ENCODE peak calls at places on chromosome X, in eight cellular contexts. One of them, this sample, is unnamed.

GRCh38 chrX:123175366-123176122 is 8.5 kb upstream of the GRIA3 start:
- DNase-seq in PC-3: no peak
- DNase-seq in uterus: no peak
- DNase-seq in vagina: no peak
- DNase-seq in GM23338: no peak
- DNase-seq in pancreas: no peak
- DNase-seq in breast epithelium: no peak
- DNase-seq in mammary epithelial cell: no peak
- DNase-seq in this sample: no peak

GRCh38 chrX:2374086-2374485 is 126.7 kb downstream of the DHRSX start:
- DNase-seq in GM23338: no peak
- DNase-seq in pancreas: no peak
- DNase-seq in breast epithelium: no peak
- DNase-seq in PC-3: no peak
- DNase-seq in mammary epithelial cell: no peak
- DNase-seq in vagina: no peak
- DNase-seq in uterus: no peak
- DNase-seq in this sample: no peak

GRCh38 chrX:131779313-131779712 is 235.4 kb downstream of the OR13H1 start:
- DNase-seq in breast epithelium: no peak
- DNase-seq in mammary epithelial cell: no peak
- DNase-seq in vagina: no peak
- DNase-seq in pancreas: no peak
- DNase-seq in uterus: no peak
- DNase-seq in GM23338: no peak
- DNase-seq in PC-3: no peak
- DNase-seq in this sample: no peak

GRCh38 chrX:13902406-13902805 is 85.5 kb upstream of the GPM6B start:
- DNase-seq in PC-3: no peak
- DNase-seq in vagina: no peak
- DNase-seq in pancreas: no peak
- DNase-seq in uterus: no peak
- DNase-seq in mammary epithelial cell: no peak
- DNase-seq in GM23338: no peak
- DNase-seq in breast epithelium: no peak
- DNase-seq in this sample: no peak

GRCh38 chrX:16258936-16259335 is 91.7 kb downstream of the MAGEB17 start:
- DNase-seq in breast epithelium: no peak
- DNase-seq in mammary epithelial cell: no peak
- DNase-seq in uterus: no peak
- DNase-seq in pancreas: no peak
- DNase-seq in PC-3: no peak
- DNase-seq in GM23338: no peak
- DNase-seq in vagina: no peak
- DNase-seq in this sample: no peak

GRCh38 chrX:102684772-102685520 is 27.3 kb upstream of the GPRASP2 start:
- DNase-seq in pancreas: no peak
- DNase-seq in PC-3: no peak
- DNase-seq in uterus: no peak
- DNase-seq in breast epithelium: no peak
- DNase-seq in GM23338: no peak
- DNase-seq in vagina: no peak
- DNase-seq in mammary epithelial cell: no peak
- DNase-seq in this sample: no peak

GRCh38 chrX:110847334-110847733 is 51.7 kb upstream of the CHRDL1 start:
- DNase-seq in mammary epithelial cell: peak; percentile 44
- DNase-seq in GM23338: peak; percentile 68
- DNase-seq in PC-3: peak; percentile 78
- DNase-seq in uterus: no peak
- DNase-seq in vagina: no peak
- DNase-seq in breast epithelium: no peak
- DNase-seq in pancreas: no peak
- DNase-seq in this sample: peak; percentile 29

GRCh38 chrX:45718676-45719075 is 518.0 kb upstream of the DIPK2B start:
- DNase-seq in mammary epithelial cell: no peak
- DNase-seq in vagina: no peak
- DNase-seq in PC-3: no peak
- DNase-seq in pancreas: no peak
- DNase-seq in uterus: no peak
- DNase-seq in GM23338: no peak
- DNase-seq in breast epithelium: no peak
- DNase-seq in this sample: no peak

GRCh38 chrX:43580621-43581020 is 75.5 kb upstream of the MAOA start:
- DNase-seq in mammary epithelial cell: no peak
- DNase-seq in GM23338: no peak
- DNase-seq in uterus: no peak
- DNase-seq in breast epithelium: no peak
- DNase-seq in vagina: no peak
- DNase-seq in PC-3: no peak
- DNase-seq in pancreas: no peak
- DNase-seq in this sample: peak; percentile 33

GRCh38 chrX:131729295-131729694 is 185.4 kb downstream of the OR13H1 start:
- DNase-seq in GM23338: no peak
- DNase-seq in mammary epithelial cell: peak; percentile 76
- DNase-seq in pancreas: peak; percentile 85
- DNase-seq in vagina: no peak
- DNase-seq in PC-3: no peak
- DNase-seq in uterus: peak; percentile 85
- DNase-seq in breast epithelium: no peak
- DNase-seq in this sample: no peak

GRCh38 chrX:1475881-1476280 is 23.2 kb upstream of the ASMTL start:
- DNase-seq in breast epithelium: no peak
- DNase-seq in uterus: no peak
- DNase-seq in pancreas: no peak
- DNase-seq in mammary epithelial cell: no peak
- DNase-seq in PC-3: no peak
- DNase-seq in GM23338: no peak
- DNase-seq in vagina: no peak
- DNase-seq in this sample: no peak

GRCh38 chrX:69076084-69076483 is 89.2 kb downstream of the PJA1 start:
- DNase-seq in GM23338: no peak
- DNase-seq in PC-3: no peak
- DNase-seq in vagina: no peak
- DNase-seq in uterus: no peak
- DNase-seq in mammary epithelial cell: no peak
- DNase-seq in breast epithelium: no peak
- DNase-seq in pancreas: no peak
- DNase-seq in this sample: no peak

GRCh38 chrX:44157293-44157692 is 184.1 kb upstream of the NDP start:
- DNase-seq in pancreas: no peak
- DNase-seq in GM23338: no peak
- DNase-seq in breast epithelium: no peak
- DNase-seq in PC-3: no peak
- DNase-seq in uterus: no peak
- DNase-seq in vagina: no peak
- DNase-seq in mammary epithelial cell: no peak
- DNase-seq in this sample: no peak

GRCh38 chrX:153768311-153769157 is 4.5 kb downstream of the PLXNB3 start:
- DNase-seq in breast epithelium: no peak
- DNase-seq in uterus: no peak
- DNase-seq in PC-3: no peak
- DNase-seq in GM23338: no peak
- DNase-seq in pancreas: peak; percentile 30
- DNase-seq in vagina: no peak
- DNase-seq in mammary epithelial cell: no peak
- DNase-seq in this sample: no peak

GRCh38 chrX:130083107-130083490 is 27.2 kb downstream of the ELF4 start:
- DNase-seq in vagina: no peak
- DNase-seq in mammary epithelial cell: no peak
- DNase-seq in pancreas: no peak
- DNase-seq in breast epithelium: no peak
- DNase-seq in PC-3: no peak
- DNase-seq in GM23338: peak; percentile 34
- DNase-seq in uterus: no peak
- DNase-seq in this sample: no peak

GRCh38 chrX:130081421-130082045 is 28.8 kb downstream of the ELF4 start:
- DNase-seq in GM23338: no peak
- DNase-seq in mammary epithelial cell: no peak
- DNase-seq in pancreas: no peak
- DNase-seq in vagina: no peak
- DNase-seq in PC-3: no peak
- DNase-seq in breast epithelium: no peak
- DNase-seq in uterus: no peak
- DNase-seq in this sample: no peak

GRCh38 chrX:130080791-130081367 is 29.4 kb downstream of the ELF4 start:
- DNase-seq in GM23338: no peak
- DNase-seq in mammary epithelial cell: no peak
- DNase-seq in uterus: no peak
- DNase-seq in breast epithelium: no peak
- DNase-seq in pancreas: no peak
- DNase-seq in PC-3: no peak
- DNase-seq in vagina: no peak
- DNase-seq in this sample: no peak

GRCh38 chrX:130083656-130084382 is 26.5 kb downstream of the ELF4 start:
- DNase-seq in GM23338: no peak
- DNase-seq in mammary epithelial cell: no peak
- DNase-seq in breast epithelium: no peak
- DNase-seq in vagina: no peak
- DNase-seq in pancreas: no peak
- DNase-seq in PC-3: no peak
- DNase-seq in uterus: no peak
- DNase-seq in this sample: no peak

GRCh38 chrX:130082244-130083106 is 27.8 kb downstream of the ELF4 start:
- DNase-seq in GM23338: no peak
- DNase-seq in mammary epithelial cell: no peak
- DNase-seq in breast epithelium: no peak
- DNase-seq in uterus: peak; percentile 33
- DNase-seq in PC-3: no peak
- DNase-seq in vagina: no peak
- DNase-seq in pancreas: no peak
- DNase-seq in this sample: no peak
- H3K4me1 ChIP-seq in GM23338: peaks cover 3% of the 10 kb centered on the region
- H3K4me1 ChIP-seq in mammary epithelial cell: no peaks in the 10 kb centered on the region
- H3K4me1 ChIP-seq in breast epithelium: no peaks in the 10 kb centered on the region
- H3K4me1 ChIP-seq in uterus: no peaks in the 10 kb centered on the region
- H3K4me1 ChIP-seq in PC-3: no peaks in the 10 kb centered on the region
- H3K4me1 ChIP-seq in vagina: peaks cover 46% of the 10 kb centered on the region
- H3K4me1 ChIP-seq in pancreas: no peaks in the 10 kb centered on the region
- H3K4me1 ChIP-seq in this sample: no peaks in the 10 kb centered on the region

DNA sequence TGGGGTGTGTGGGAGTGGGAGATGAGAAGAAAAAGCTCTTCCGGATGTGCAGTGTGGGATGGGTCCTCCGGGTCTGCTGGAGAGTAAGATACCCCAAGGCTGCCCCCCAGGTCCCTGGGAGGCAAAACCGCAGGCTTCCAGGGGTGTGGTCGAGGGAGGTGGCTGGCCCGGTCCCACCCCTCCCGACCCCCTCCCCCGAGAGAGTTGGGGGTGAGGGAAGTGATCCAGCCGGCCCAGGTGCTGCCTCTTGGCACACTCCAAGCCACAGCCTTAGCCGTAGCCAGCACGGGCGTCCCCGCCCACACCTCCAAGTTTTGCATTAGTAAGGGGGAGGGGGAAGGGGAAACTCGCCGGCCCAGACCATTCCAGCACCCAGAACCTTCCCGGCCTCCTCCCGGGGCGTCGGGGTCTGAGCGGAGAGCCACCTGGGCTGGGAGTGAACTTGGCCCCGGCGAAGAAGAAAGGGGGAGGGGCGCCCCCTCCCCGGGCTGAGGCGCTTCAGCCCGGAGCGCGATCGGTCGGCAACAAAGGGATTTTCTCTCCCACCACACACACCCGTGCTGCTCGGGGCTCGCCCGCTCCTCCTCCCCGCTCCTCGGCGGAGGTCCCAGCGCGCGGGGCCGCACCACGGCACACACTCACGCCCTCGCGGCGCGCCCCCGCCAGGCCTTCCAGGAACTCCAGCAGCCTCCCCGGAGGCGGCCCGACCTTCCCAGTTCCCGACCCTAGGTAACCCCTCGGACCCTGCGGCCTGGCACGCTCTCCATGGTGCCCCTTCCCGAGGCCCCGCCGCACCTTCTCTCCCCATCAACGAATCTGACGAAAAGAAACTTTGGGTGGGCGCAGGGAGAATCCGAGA is 14.4 kb downstream of the BCOR start:
- DNase-seq in vagina: no peak
- DNase-seq in pancreas: peak; percentile 81
- DNase-seq in GM23338: peak; percentile 62
- DNase-seq in breast epithelium: no peak
- DNase-seq in uterus: peak; percentile 42
- DNase-seq in PC-3: peak; percentile 40
- DNase-seq in mammary epithelial cell: peak; percentile 12
- DNase-seq in this sample: no peak
- TF ChIP-seq CTCF in vagina: no peak
- TF ChIP-seq CTCF in pancreas: no peak
- TF ChIP-seq CTCF in GM23338: no peak
- TF ChIP-seq CTCF in breast epithelium: no peak
- TF ChIP-seq CTCF in uterus: no peak
- TF ChIP-seq CTCF in PC-3: no peak
- TF ChIP-seq CTCF in mammary epithelial cell: no peak
- TF ChIP-seq CTCF in this sample: peak; percentile 14

DNA sequence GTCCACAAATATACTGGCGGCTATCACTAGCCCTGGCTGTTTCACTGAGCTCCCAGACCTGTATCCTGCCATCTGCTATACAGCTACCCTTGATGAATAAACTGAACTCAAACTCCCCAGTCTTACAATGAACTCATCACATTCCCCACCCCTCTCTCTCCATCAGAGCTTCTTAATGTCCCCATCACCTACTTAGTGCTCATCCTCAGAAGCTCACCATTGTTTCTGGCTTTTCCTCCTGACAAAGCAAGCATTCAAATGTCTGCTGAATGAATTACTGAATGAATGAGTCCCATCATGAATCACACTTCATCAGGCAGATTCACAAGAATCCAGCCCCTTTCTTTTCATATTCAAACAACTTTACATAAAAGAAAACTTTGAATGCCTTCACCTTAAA is 5.6 kb upstream of the DGAT2L6 start:
- DNase-seq in breast epithelium: no peak
- DNase-seq in GM23338: peak; percentile 7
- DNase-seq in PC-3: peak; percentile 39
- DNase-seq in vagina: no peak
- DNase-seq in uterus: no peak
- DNase-seq in mammary epithelial cell: peak; percentile 51
- DNase-seq in pancreas: no peak
- DNase-seq in this sample: peak; percentile 54
- H3K4me1 ChIP-seq in breast epithelium: no peaks in the 10 kb centered on the region
- H3K4me1 ChIP-seq in GM23338: peaks cover 34% of the 10 kb centered on the region
- H3K4me1 ChIP-seq in PC-3: peaks cover 60% of the 10 kb centered on the region
- H3K4me1 ChIP-seq in vagina: no peaks in the 10 kb centered on the region
- H3K4me1 ChIP-seq in uterus: no peaks in the 10 kb centered on the region
- H3K4me1 ChIP-seq in mammary epithelial cell: peaks cover 24% of the 10 kb centered on the region
- H3K4me1 ChIP-seq in pancreas: no peaks in the 10 kb centered on the region
- H3K4me1 ChIP-seq in this sample: peaks cover 31% of the 10 kb centered on the region

DNA sequence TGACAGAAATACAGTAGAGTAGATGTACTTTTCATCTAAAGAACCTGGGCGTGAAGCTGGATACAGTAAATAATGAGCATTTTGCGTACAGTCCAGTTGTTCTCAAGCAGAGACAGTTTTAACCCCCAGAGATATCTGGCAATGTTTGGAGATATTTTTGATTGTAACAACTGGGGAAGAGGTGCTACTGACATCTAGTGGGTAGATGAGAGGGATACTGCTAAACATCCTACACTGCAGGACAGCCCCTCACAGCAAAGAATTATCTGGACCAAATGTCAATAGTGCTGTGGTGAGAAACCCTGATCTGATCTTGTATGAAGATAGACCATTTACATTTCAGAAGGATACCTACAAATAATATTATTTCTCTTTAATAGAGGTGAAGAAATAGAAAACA is 200.2 kb upstream of the FAM47A start:
- DNase-seq in breast epithelium: no peak
- DNase-seq in pancreas: no peak
- DNase-seq in mammary epithelial cell: no peak
- DNase-seq in GM23338: peak; percentile 40
- DNase-seq in vagina: no peak
- DNase-seq in PC-3: peak; percentile 6
- DNase-seq in uterus: no peak
- DNase-seq in this sample: peak; percentile 1
- TF ChIP-seq CTCF in breast epithelium: no peak
- TF ChIP-seq CTCF in pancreas: no peak
- TF ChIP-seq CTCF in mammary epithelial cell: peak; percentile 17
- TF ChIP-seq CTCF in GM23338: peak; percentile 48
- TF ChIP-seq CTCF in vagina: no peak
- TF ChIP-seq CTCF in PC-3: peak; percentile 31
- TF ChIP-seq CTCF in uterus: no peak
- TF ChIP-seq CTCF in this sample: peak; percentile 20